ENCODE peak calls at places on chromosomes 5 and 9, in five cellular contexts. Q, F, Z, T and G are unnamed samples.

GRCh38 chr9:109507421-109507838 is 9.3 kb upstream of the PTPN3 start:
- DNase-seq in Q (peak), F (no peak), Z (peak), T (no peak), G (no peak)

GRCh38 chr9:122961139-122961538 is 20.3 kb downstream of the RABGAP1 start:
- DNase-seq in Q (no peak), F (no peak), Z (no peak), T (no peak), G (no peak)

GRCh38 chr5:178113841-178114324 is 551 bp downstream of the N4BP3 start:
- DNase-seq in Q (no peak), F (no peak), Z (no peak), T (no peak), G (peak)

GRCh38 chr5:110072646-110073045 is 382.9 kb downstream of the MAN2A1 start:
- DNase-seq in Q (no peak), F (no peak), Z (no peak), T (no peak), G (no peak)

GRCh38 chr5:150641006-150641570 is 628 bp downstream of the SYNPO start:
- DNase-seq in Q (peak), F (no peak), Z (peak), T (no peak), G (peak)

GRCh38 chr5:179731791-179732411 is 721 bp upstream of the MAML1 start:
- DNase-seq in Q (no peak), F (no peak), Z (no peak), T (no peak), G (peak)

GRCh38 chr9:123003467-123003866 is 30.0 kb upstream of the GPR21 start:
- DNase-seq in Q (peak), F (no peak), Z (no peak), T (no peak), G (no peak)

GRCh38 chr5:10438301-10438700 is 3.4 kb upstream of the ROPN1L start:
- DNase-seq in Q (no peak), F (no peak), Z (no peak), T (no peak), G (no peak)

GRCh38 chr9:136118367-136119258 is at the start of gene TMEM250:
- DNase-seq in Q (peak), F (peak), Z (peak), T (peak), G (peak)
- TF ChIP-seq POLR2A in Q (peak), F (peak), Z (peak), T (peak), G (peak)

DNA sequence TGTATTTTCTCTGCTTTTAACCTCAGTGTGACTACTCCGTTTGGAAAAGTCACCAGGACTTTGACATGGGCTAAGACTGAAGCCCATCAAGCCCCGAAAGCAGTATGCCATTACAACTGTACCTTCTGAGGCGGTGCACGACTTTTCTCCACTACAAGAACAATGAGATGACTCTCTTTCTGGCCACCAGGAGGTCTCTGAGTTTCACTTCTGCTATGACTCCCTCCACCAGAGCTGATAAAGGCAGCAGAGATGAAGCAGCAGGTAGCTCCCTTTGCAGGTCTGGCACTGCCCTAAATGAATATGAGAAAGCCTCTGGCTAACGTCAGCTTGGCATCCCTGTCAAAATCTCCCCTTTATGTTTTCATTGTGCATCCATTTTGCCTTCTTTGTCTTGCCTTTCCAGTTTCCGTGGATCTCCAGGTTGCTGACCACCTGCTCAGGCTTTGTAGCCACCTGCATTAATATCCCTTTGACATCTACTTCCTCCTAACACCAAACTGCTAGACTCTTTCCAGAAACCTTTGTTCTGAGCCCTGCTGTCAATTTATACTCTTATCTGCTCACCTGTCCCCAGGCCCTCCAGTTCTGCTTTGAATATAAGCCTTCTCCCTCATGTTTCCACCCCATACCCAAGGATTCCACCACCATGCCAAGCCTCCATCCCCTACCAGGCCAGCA is 221.7 kb downstream of the ZNF608 start:
- DNase-seq in Q (no peak), F (no peak), Z (peak), T (no peak), G (peak)
- TF ChIP-seq MAX in Q (no peak), F (no peak), Z (no peak), T (no peak), G (no peak)

DNA sequence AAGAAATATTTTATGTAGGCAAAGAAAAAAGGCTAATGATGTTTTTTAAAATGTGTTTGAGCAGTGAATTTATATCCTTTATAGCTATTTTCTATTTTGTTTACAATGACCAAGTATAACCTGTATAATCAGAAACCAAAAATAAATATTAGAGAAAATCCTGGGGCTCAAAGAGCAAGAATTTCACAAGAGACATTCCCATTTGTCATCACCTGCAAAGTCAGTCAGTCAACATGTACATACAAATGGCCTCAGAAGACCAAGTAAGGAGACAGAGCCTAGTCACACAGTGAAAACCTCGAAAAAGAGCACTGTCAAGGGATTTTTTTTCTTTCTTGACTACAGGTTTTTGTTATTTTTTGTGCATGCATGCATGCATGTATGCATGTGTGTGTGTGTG is 231.4 kb downstream of the GLIS3 start:
- DNase-seq in Q (no peak), F (no peak), Z (peak), T (no peak), G (no peak)
- TF ChIP-seq POLR2A in Q (no peak), F (no peak), Z (no peak), T (no peak), G (no peak)

DNA sequence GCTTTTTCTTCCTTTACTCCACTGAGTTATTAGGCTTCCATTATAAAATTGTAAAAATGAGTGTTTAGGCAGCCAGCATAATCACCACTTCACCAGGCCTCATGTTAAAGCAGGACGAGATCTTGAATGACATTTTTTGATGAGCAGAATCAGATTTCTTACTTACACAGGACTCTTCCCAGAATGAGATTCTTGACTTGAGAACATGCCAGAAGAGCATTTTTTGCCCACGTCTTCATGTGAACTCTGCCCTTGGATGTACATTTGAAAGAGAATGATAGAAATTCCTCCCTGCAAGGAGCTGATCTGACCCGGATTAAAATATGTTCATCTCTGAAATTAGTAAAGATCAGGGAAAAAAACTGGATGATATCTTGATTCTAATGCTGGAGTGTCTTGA is 212.1 kb upstream of the ADRA1B start:
- DNase-seq in Q (no peak), F (no peak), Z (no peak), T (no peak), G (no peak)
- TF ChIP-seq MAX in Q (no peak), F (no peak), Z (no peak), T (no peak), G (no peak)

DNA sequence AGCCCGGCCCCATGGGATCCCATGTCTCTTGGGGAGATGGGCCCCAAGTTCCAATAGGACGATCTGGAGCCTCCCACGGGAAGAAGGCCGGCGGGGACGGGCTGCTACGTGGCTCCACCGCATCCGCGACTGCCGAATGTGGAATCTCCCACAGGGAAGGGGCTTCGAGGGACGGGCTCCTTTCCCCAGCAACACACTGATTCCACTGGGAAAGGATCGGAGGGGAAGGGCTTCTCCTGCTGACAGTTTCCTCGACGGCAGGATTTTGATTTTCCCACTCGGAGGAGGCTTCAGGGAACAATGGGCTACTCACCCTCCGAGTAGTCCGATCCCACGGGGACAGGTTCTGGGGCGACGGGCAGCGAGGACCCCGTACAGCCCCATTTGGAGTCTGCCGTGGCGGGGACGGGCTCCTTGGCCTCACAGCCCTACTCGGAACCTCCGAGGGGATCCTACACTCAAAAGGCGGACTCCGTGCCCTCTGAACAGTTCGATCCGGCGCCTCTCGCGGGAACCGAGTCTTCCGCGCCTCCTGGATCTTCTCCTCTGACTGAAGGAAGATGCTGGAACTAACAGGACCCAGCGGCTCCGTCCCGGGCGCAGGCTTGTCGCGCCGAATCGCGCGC is 1.3 kb downstream of the PROB1 start:
- DNase-seq in Q (no peak), F (no peak), Z (no peak), T (no peak), G (no peak)
- TF ChIP-seq POLR2A in Q (no peak), F (peak), Z (no peak), T (no peak), G (no peak)